ENCODE peak calls at places on chromosomes 7 and 10, in six cellular contexts. One of them, this sample, is unnamed.

GRCh38 chr7:139657749-139658148 is 120.0 kb downstream of the HIPK2 start:
- DNase-seq in T-helper 2 cell: no peak
- DNase-seq in mesendoderm: no peak
- DNase-seq in iPS-NIHi11: no peak
- DNase-seq in NCI-H510A treated with DMSO at 0.1 percent for 48 hours: no peak
- DNase-seq in lower leg skin: no peak
- DNase-seq in this sample: no peak

GRCh38 chr10:100008708-100009282 is 952 bp downstream of the DNMBP start:
- DNase-seq in T-helper 2 cell: no peak
- DNase-seq in mesendoderm: no peak
- DNase-seq in iPS-NIHi11: no peak
- DNase-seq in NCI-H510A treated with DMSO at 0.1 percent for 48 hours: peak; percentile 33
- DNase-seq in lower leg skin: no peak
- DNase-seq in this sample: no peak

GRCh38 chr7:114574384-114574783 is 159.8 kb downstream of the FOXP2 start:
- DNase-seq in T-helper 2 cell: no peak
- DNase-seq in mesendoderm: peak; percentile 81
- DNase-seq in iPS-NIHi11: no peak
- DNase-seq in NCI-H510A treated with DMSO at 0.1 percent for 48 hours: no peak
- DNase-seq in lower leg skin: no peak
- DNase-seq in this sample: no peak

GRCh38 chr10:121994429-121994881 is 5.5 kb downstream of the TACC2 start:
- DNase-seq in T-helper 2 cell: no peak
- DNase-seq in mesendoderm: peak; percentile 42
- DNase-seq in iPS-NIHi11: peak; percentile 50
- DNase-seq in NCI-H510A treated with DMSO at 0.1 percent for 48 hours: peak; percentile 91
- DNase-seq in lower leg skin: peak; percentile 89
- DNase-seq in this sample: no peak

GRCh38 chr10:69222157-69223027 is 2.3 kb downstream of the HKDC1 start:
- DNase-seq in T-helper 2 cell: no peak
- DNase-seq in mesendoderm: peak; percentile 88
- DNase-seq in iPS-NIHi11: peak; percentile 78
- DNase-seq in NCI-H510A treated with DMSO at 0.1 percent for 48 hours: peak; percentile 76
- DNase-seq in lower leg skin: no peak
- DNase-seq in this sample: no peak

GRCh38 chr10:121753726-121754476 is 155.7 kb upstream of the FGFR2 start:
- DNase-seq in T-helper 2 cell: no peak
- DNase-seq in mesendoderm: no peak
- DNase-seq in iPS-NIHi11: peak; percentile 34
- DNase-seq in NCI-H510A treated with DMSO at 0.1 percent for 48 hours: no peak
- DNase-seq in lower leg skin: no peak
- DNase-seq in this sample: no peak

GRCh38 chr7:82755705-82756551 is 312.4 kb upstream of the CACNA2D1 start:
- DNase-seq in T-helper 2 cell: no peak
- DNase-seq in mesendoderm: peak; percentile 55
- DNase-seq in iPS-NIHi11: no peak
- DNase-seq in NCI-H510A treated with DMSO at 0.1 percent for 48 hours: no peak
- DNase-seq in lower leg skin: no peak
- DNase-seq in this sample: no peak

GRCh38 chr7:38838992-38839391 is 70.0 kb downstream of the VPS41 start:
- DNase-seq in T-helper 2 cell: no peak
- DNase-seq in mesendoderm: no peak
- DNase-seq in iPS-NIHi11: no peak
- DNase-seq in NCI-H510A treated with DMSO at 0.1 percent for 48 hours: no peak
- DNase-seq in lower leg skin: no peak
- DNase-seq in this sample: no peak

GRCh38 chr7:1210979-1211608 is 21.6 kb upstream of the UNCX start:
- DNase-seq in T-helper 2 cell: no peak
- DNase-seq in mesendoderm: no peak
- DNase-seq in iPS-NIHi11: peak; percentile 16
- DNase-seq in NCI-H510A treated with DMSO at 0.1 percent for 48 hours: no peak
- DNase-seq in lower leg skin: no peak
- DNase-seq in this sample: no peak

GRCh38 chr10:31774291-31774900 is 154.2 kb downstream of the ARHGAP12 start:
- DNase-seq in T-helper 2 cell: no peak
- DNase-seq in mesendoderm: peak; percentile 62
- DNase-seq in iPS-NIHi11: peak; percentile 26
- DNase-seq in NCI-H510A treated with DMSO at 0.1 percent for 48 hours: no peak
- DNase-seq in lower leg skin: no peak
- DNase-seq in this sample: no peak

GRCh38 chr7:51229106-51229537 is 87.5 kb downstream of the COBL start:
- DNase-seq in T-helper 2 cell: no peak
- DNase-seq in mesendoderm: no peak
- DNase-seq in iPS-NIHi11: no peak
- DNase-seq in NCI-H510A treated with DMSO at 0.1 percent for 48 hours: peak; percentile 32
- DNase-seq in lower leg skin: peak; percentile 82
- DNase-seq in this sample: no peak

GRCh38 chr7:70480913-70481579 is 650.9 kb upstream of the GALNT17 start:
- DNase-seq in T-helper 2 cell: no peak
- DNase-seq in mesendoderm: no peak
- DNase-seq in iPS-NIHi11: no peak
- DNase-seq in NCI-H510A treated with DMSO at 0.1 percent for 48 hours: no peak
- DNase-seq in lower leg skin: no peak
- DNase-seq in this sample: no peak

GRCh38 chr10:122861724-122862161 is 16.1 kb upstream of the CUZD1 start:
- DNase-seq in T-helper 2 cell: no peak
- DNase-seq in mesendoderm: no peak
- DNase-seq in iPS-NIHi11: no peak
- DNase-seq in NCI-H510A treated with DMSO at 0.1 percent for 48 hours: no peak
- DNase-seq in lower leg skin: no peak
- DNase-seq in this sample: no peak

GRCh38 chr10:470339-471003 is 219.0 kb downstream of the DIP2C start:
- DNase-seq in T-helper 2 cell: peak; percentile 38
- DNase-seq in mesendoderm: no peak
- DNase-seq in iPS-NIHi11: no peak
- DNase-seq in NCI-H510A treated with DMSO at 0.1 percent for 48 hours: no peak
- DNase-seq in lower leg skin: peak; percentile 74
- DNase-seq in this sample: no peak

GRCh38 chr7:116089293-116089692 is 58.7 kb upstream of the TFEC start:
- DNase-seq in T-helper 2 cell: no peak
- DNase-seq in mesendoderm: no peak
- DNase-seq in iPS-NIHi11: no peak
- DNase-seq in NCI-H510A treated with DMSO at 0.1 percent for 48 hours: no peak
- DNase-seq in lower leg skin: no peak
- DNase-seq in this sample: no peak

GRCh38 chr10:79559726-79560125 is 481 bp downstream of the SFTPA2 start:
- DNase-seq in T-helper 2 cell: no peak
- DNase-seq in mesendoderm: peak; percentile 5
- DNase-seq in iPS-NIHi11: no peak
- DNase-seq in NCI-H510A treated with DMSO at 0.1 percent for 48 hours: no peak
- DNase-seq in lower leg skin: no peak
- DNase-seq in this sample: no peak

GRCh38 chr10:122374859-122375721 is 582 bp downstream of the PLEKHA1 start:
- DNase-seq in T-helper 2 cell: peak; percentile 75
- DNase-seq in mesendoderm: peak; percentile 62
- DNase-seq in iPS-NIHi11: peak; percentile 71
- DNase-seq in NCI-H510A treated with DMSO at 0.1 percent for 48 hours: peak; percentile 61
- DNase-seq in lower leg skin: peak; percentile 90
- DNase-seq in this sample: peak; percentile 6

GRCh38 chr10:79179404-79180309 is 110.9 kb downstream of the ZMIZ1 start:
- DNase-seq in T-helper 2 cell: no peak
- DNase-seq in mesendoderm: peak; percentile 80
- DNase-seq in iPS-NIHi11: peak; percentile 71
- DNase-seq in NCI-H510A treated with DMSO at 0.1 percent for 48 hours: no peak
- DNase-seq in lower leg skin: no peak
- DNase-seq in this sample: no peak

GRCh38 chr7:11191574-11192220 is 218.0 kb downstream of the PHF14 start:
- DNase-seq in T-helper 2 cell: no peak
- DNase-seq in mesendoderm: peak; percentile 90
- DNase-seq in iPS-NIHi11: peak; percentile 29
- DNase-seq in NCI-H510A treated with DMSO at 0.1 percent for 48 hours: no peak
- DNase-seq in lower leg skin: no peak
- DNase-seq in this sample: no peak

GRCh38 chr10:95552680-95553342 is 8.4 kb downstream of the SORBS1 start:
- DNase-seq in T-helper 2 cell: no peak
- DNase-seq in mesendoderm: peak; percentile 78
- DNase-seq in iPS-NIHi11: peak; percentile 48
- DNase-seq in NCI-H510A treated with DMSO at 0.1 percent for 48 hours: no peak
- DNase-seq in lower leg skin: no peak
- DNase-seq in this sample: no peak

GRCh38 chr7:120856621-120857352 is 1.2 kb downstream of the TSPAN12 start:
- DNase-seq in T-helper 2 cell: no peak
- DNase-seq in mesendoderm: peak; percentile 92
- DNase-seq in iPS-NIHi11: peak; percentile 50
- DNase-seq in NCI-H510A treated with DMSO at 0.1 percent for 48 hours: peak; percentile 14
- DNase-seq in lower leg skin: no peak
- DNase-seq in this sample: peak; percentile 45

GRCh38 chr10:4344544-4344994 is 481.4 kb upstream of the AKR1E2 start:
- DNase-seq in T-helper 2 cell: no peak
- DNase-seq in mesendoderm: peak; percentile 91
- DNase-seq in iPS-NIHi11: peak; percentile 9
- DNase-seq in NCI-H510A treated with DMSO at 0.1 percent for 48 hours: no peak
- DNase-seq in lower leg skin: peak; percentile 95
- DNase-seq in this sample: no peak

GRCh38 chr7:37038706-37039105 is 314.4 kb upstream of the AOAH start:
- DNase-seq in T-helper 2 cell: no peak
- DNase-seq in mesendoderm: peak; percentile 46
- DNase-seq in iPS-NIHi11: no peak
- DNase-seq in NCI-H510A treated with DMSO at 0.1 percent for 48 hours: no peak
- DNase-seq in lower leg skin: no peak
- DNase-seq in this sample: no peak

GRCh38 chr10:75532253-75532924 is 101.0 kb downstream of the LRMDA start:
- DNase-seq in T-helper 2 cell: no peak
- DNase-seq in mesendoderm: no peak
- DNase-seq in iPS-NIHi11: no peak
- DNase-seq in NCI-H510A treated with DMSO at 0.1 percent for 48 hours: no peak
- DNase-seq in lower leg skin: no peak
- DNase-seq in this sample: no peak

GRCh38 chr10:62377966-62378365 is 3.8 kb downstream of the ZNF365 start:
- DNase-seq in T-helper 2 cell: no peak
- DNase-seq in mesendoderm: no peak
- DNase-seq in iPS-NIHi11: no peak
- DNase-seq in NCI-H510A treated with DMSO at 0.1 percent for 48 hours: no peak
- DNase-seq in lower leg skin: no peak
- DNase-seq in this sample: no peak

GRCh38 chr10:101285519-101286070 is 56.3 kb upstream of the LBX1 start:
- DNase-seq in T-helper 2 cell: no peak
- DNase-seq in mesendoderm: peak; percentile 88
- DNase-seq in iPS-NIHi11: peak; percentile 82
- DNase-seq in NCI-H510A treated with DMSO at 0.1 percent for 48 hours: peak; percentile 85
- DNase-seq in lower leg skin: no peak
- DNase-seq in this sample: peak; percentile 22

GRCh38 chr10:127485153-127485857 is 63.8 kb upstream of the NPS start:
- DNase-seq in T-helper 2 cell: no peak
- DNase-seq in mesendoderm: peak; percentile 65
- DNase-seq in iPS-NIHi11: peak; percentile 74
- DNase-seq in NCI-H510A treated with DMSO at 0.1 percent for 48 hours: no peak
- DNase-seq in lower leg skin: no peak
- DNase-seq in this sample: no peak

GRCh38 chr10:59177031-59177861 is 803 bp downstream of the PHYHIPL start:
- DNase-seq in T-helper 2 cell: no peak
- DNase-seq in mesendoderm: peak; percentile 68
- DNase-seq in iPS-NIHi11: peak; percentile 63
- DNase-seq in NCI-H510A treated with DMSO at 0.1 percent for 48 hours: peak; percentile 26
- DNase-seq in lower leg skin: no peak
- DNase-seq in this sample: peak; percentile 35

GRCh38 chr10:100006241-100006886 is 3.4 kb downstream of the DNMBP start:
- DNase-seq in T-helper 2 cell: no peak
- DNase-seq in mesendoderm: peak; percentile 69
- DNase-seq in iPS-NIHi11: no peak
- DNase-seq in NCI-H510A treated with DMSO at 0.1 percent for 48 hours: peak; percentile 17
- DNase-seq in lower leg skin: no peak
- DNase-seq in this sample: no peak

GRCh38 chr10:50367732-50368131 is 116.4 kb upstream of the ASAH2 start:
- DNase-seq in T-helper 2 cell: no peak
- DNase-seq in mesendoderm: peak; percentile 72
- DNase-seq in iPS-NIHi11: peak; percentile 45
- DNase-seq in NCI-H510A treated with DMSO at 0.1 percent for 48 hours: no peak
- DNase-seq in lower leg skin: no peak
- DNase-seq in this sample: no peak

GRCh38 chr10:25339966-25340365 is 165.2 kb downstream of the GPR158 start:
- DNase-seq in T-helper 2 cell: no peak
- DNase-seq in mesendoderm: no peak
- DNase-seq in iPS-NIHi11: no peak
- DNase-seq in NCI-H510A treated with DMSO at 0.1 percent for 48 hours: no peak
- DNase-seq in lower leg skin: no peak
- DNase-seq in this sample: no peak

GRCh38 chr7:76023002-76023401 is 24.8 kb downstream of the STYXL1 start:
- DNase-seq in T-helper 2 cell: no peak
- DNase-seq in mesendoderm: peak; percentile 26
- DNase-seq in iPS-NIHi11: peak; percentile 38
- DNase-seq in NCI-H510A treated with DMSO at 0.1 percent for 48 hours: no peak
- DNase-seq in lower leg skin: no peak
- DNase-seq in this sample: no peak

GRCh38 chr7:94509879-94510581 is 421 bp downstream of the CASD1 start:
- DNase-seq in T-helper 2 cell: peak; percentile 54
- DNase-seq in mesendoderm: peak; percentile 86
- DNase-seq in iPS-NIHi11: peak; percentile 89
- DNase-seq in NCI-H510A treated with DMSO at 0.1 percent for 48 hours: peak; percentile 15
- DNase-seq in lower leg skin: peak; percentile 89
- DNase-seq in this sample: peak; percentile 78

GRCh38 chr10:131865223-131865917 is 35.4 kb upstream of the PPP2R2D start:
- DNase-seq in T-helper 2 cell: no peak
- DNase-seq in mesendoderm: no peak
- DNase-seq in iPS-NIHi11: no peak
- DNase-seq in NCI-H510A treated with DMSO at 0.1 percent for 48 hours: no peak
- DNase-seq in lower leg skin: no peak
- DNase-seq in this sample: no peak

GRCh38 chr10:31395695-31396094 is 76.7 kb downstream of the ZEB1 start:
- DNase-seq in T-helper 2 cell: no peak
- DNase-seq in mesendoderm: no peak
- DNase-seq in iPS-NIHi11: no peak
- DNase-seq in NCI-H510A treated with DMSO at 0.1 percent for 48 hours: no peak
- DNase-seq in lower leg skin: no peak
- DNase-seq in this sample: no peak

GRCh38 chr7:102085223-102085772 is 201.4 kb upstream of the SH2B2 start:
- DNase-seq in T-helper 2 cell: no peak
- DNase-seq in mesendoderm: no peak
- DNase-seq in iPS-NIHi11: no peak
- DNase-seq in NCI-H510A treated with DMSO at 0.1 percent for 48 hours: no peak
- DNase-seq in lower leg skin: no peak
- DNase-seq in this sample: no peak

GRCh38 chr10:114694735-114695134 is 36.7 kb upstream of the ABLIM1 start:
- DNase-seq in T-helper 2 cell: no peak
- DNase-seq in mesendoderm: peak; percentile 75
- DNase-seq in iPS-NIHi11: peak; percentile 69
- DNase-seq in NCI-H510A treated with DMSO at 0.1 percent for 48 hours: peak; percentile 8
- DNase-seq in lower leg skin: no peak
- DNase-seq in this sample: no peak